ENCODE peak calls at places on chromosomes 7 and 10, in four cellular contexts. One of them, this sample, is unnamed.

GRCh38 chr7:4739528-4739992 is 35.9 kb upstream of the AP5Z1 start:
- DNase-seq in transverse colon: no peak
- DNase-seq in HepG2: peak
- DNase-seq in sigmoid colon: no peak
- DNase-seq in this sample: no peak

GRCh38 chr7:158603773-158604755 is 16.4 kb upstream of the PTPRN2 start:
- DNase-seq in transverse colon: no peak
- DNase-seq in HepG2: no peak
- DNase-seq in sigmoid colon: no peak
- DNase-seq in this sample: peak

GRCh38 chr10:33162248-33162575 is 172.3 kb downstream of the NRP1 start:
- DNase-seq in transverse colon: no peak
- DNase-seq in HepG2: peak
- DNase-seq in sigmoid colon: no peak
- DNase-seq in this sample: no peak

GRCh38 chr7:158863611-158864506 is 7.5 kb downstream of the DYNC2I1 start:
- DNase-seq in transverse colon: peak
- DNase-seq in HepG2: peak
- DNase-seq in sigmoid colon: peak
- DNase-seq in this sample: peak

GRCh38 chr7:100483728-100484635 is at the start of gene NYAP1:
- DNase-seq in transverse colon: peak
- DNase-seq in HepG2: no peak
- DNase-seq in sigmoid colon: no peak
- DNase-seq in this sample: peak

GRCh38 chr7:80057503-80057902 is 77.1 kb upstream of the GNAI1 start:
- DNase-seq in transverse colon: no peak
- DNase-seq in HepG2: peak
- DNase-seq in sigmoid colon: no peak
- DNase-seq in this sample: no peak

GRCh38 chr10:91249700-91250099 is 29.2 kb downstream of the PCGF5 start:
- DNase-seq in transverse colon: no peak
- DNase-seq in HepG2: no peak
- DNase-seq in sigmoid colon: no peak
- DNase-seq in this sample: no peak

GRCh38 chr10:34723746-34724145 is 91.3 kb downstream of the PARD3 start:
- DNase-seq in transverse colon: peak
- DNase-seq in HepG2: peak
- DNase-seq in sigmoid colon: no peak
- DNase-seq in this sample: peak

GRCh38 chr7:100888988-100889760 is at the start of gene UFSP1:
- DNase-seq in transverse colon: no peak
- DNase-seq in HepG2: no peak
- DNase-seq in sigmoid colon: peak
- DNase-seq in this sample: no peak

GRCh38 chr7:2670720-2671391 is 17.1 kb upstream of the AMZ1 start:
- DNase-seq in transverse colon: peak
- DNase-seq in HepG2: peak
- DNase-seq in sigmoid colon: peak
- DNase-seq in this sample: peak

GRCh38 chr10:60135020-60135419 is 228.7 kb upstream of the CCDC6 start:
- DNase-seq in transverse colon: no peak
- DNase-seq in HepG2: no peak
- DNase-seq in sigmoid colon: no peak
- DNase-seq in this sample: no peak

GRCh38 chr10:269440-270074 is 134.3 kb downstream of the ZMYND11 start:
- DNase-seq in transverse colon: no peak
- DNase-seq in HepG2: no peak
- DNase-seq in sigmoid colon: no peak
- DNase-seq in this sample: no peak

GRCh38 chr7:3916146-3916545 is 615.1 kb downstream of the SDK1 start:
- DNase-seq in transverse colon: no peak
- DNase-seq in HepG2: peak
- DNase-seq in sigmoid colon: no peak
- DNase-seq in this sample: no peak

GRCh38 chr10:91188889-91189288 is 31.6 kb upstream of the PCGF5 start:
- DNase-seq in transverse colon: no peak
- DNase-seq in HepG2: no peak
- DNase-seq in sigmoid colon: no peak
- DNase-seq in this sample: no peak

GRCh38 chr7:47413526-47414341 is 168.2 kb downstream of the TNS3 start:
- DNase-seq in transverse colon: no peak
- DNase-seq in HepG2: no peak
- DNase-seq in sigmoid colon: peak
- DNase-seq in this sample: no peak

GRCh38 chr7:54559401-54559800 is 17.2 kb downstream of the VSTM2A start:
- DNase-seq in transverse colon: no peak
- DNase-seq in HepG2: no peak
- DNase-seq in sigmoid colon: no peak
- DNase-seq in this sample: no peak

GRCh38 chr7:36765605-36766004 is 41.3 kb upstream of the AOAH start:
- DNase-seq in transverse colon: no peak
- DNase-seq in HepG2: no peak
- DNase-seq in sigmoid colon: no peak
- DNase-seq in this sample: no peak

GRCh38 chr7:146956853-146957252 is 840.3 kb downstream of the CNTNAP2 start:
- DNase-seq in transverse colon: no peak
- DNase-seq in HepG2: no peak
- DNase-seq in sigmoid colon: no peak
- DNase-seq in this sample: no peak

GRCh38 chr10:13712799-13713581 is 126.2 kb downstream of the PRPF18 start:
- DNase-seq in transverse colon: peak
- DNase-seq in HepG2: no peak
- DNase-seq in sigmoid colon: peak
- DNase-seq in this sample: no peak

GRCh38 chr10:61175331-61175730 is 231.3 kb upstream of the RHOBTB1 start:
- DNase-seq in transverse colon: no peak
- DNase-seq in HepG2: no peak
- DNase-seq in sigmoid colon: no peak
- DNase-seq in this sample: no peak

GRCh38 chr7:13109201-13109600 is 421.8 kb downstream of the ARL4A start:
- DNase-seq in transverse colon: no peak
- DNase-seq in HepG2: no peak
- DNase-seq in sigmoid colon: no peak
- DNase-seq in this sample: no peak

GRCh38 chr10:112390125-112390703 is 16.3 kb downstream of the ACSL5 start:
- DNase-seq in transverse colon: no peak
- DNase-seq in HepG2: no peak
- DNase-seq in sigmoid colon: no peak
- DNase-seq in this sample: no peak

GRCh38 chr7:135962802-135963201 is 14.4 kb downstream of the MTPN start:
- DNase-seq in transverse colon: no peak
- DNase-seq in HepG2: peak
- DNase-seq in sigmoid colon: no peak
- DNase-seq in this sample: no peak

GRCh38 chr7:7148799-7149481 is 33.4 kb upstream of the C1GALT1 start:
- DNase-seq in transverse colon: no peak
- DNase-seq in HepG2: peak
- DNase-seq in sigmoid colon: no peak
- DNase-seq in this sample: peak

GRCh38 chr10:49397036-49397999 is 1.4 kb upstream of the DRGX start:
- DNase-seq in transverse colon: no peak
- DNase-seq in HepG2: no peak
- DNase-seq in sigmoid colon: no peak
- DNase-seq in this sample: no peak

GRCh38 chr7:1800876-1801275 is 130.8 kb downstream of the ELFN1 start:
- DNase-seq in transverse colon: no peak
- DNase-seq in HepG2: no peak
- DNase-seq in sigmoid colon: peak
- DNase-seq in this sample: no peak

GRCh38 chr10:69333205-69333604 is 54.9 kb downstream of the HK1 start:
- DNase-seq in transverse colon: no peak
- DNase-seq in HepG2: no peak
- DNase-seq in sigmoid colon: peak
- DNase-seq in this sample: peak

GRCh38 chr7:117673367-117673766 is 193.5 kb downstream of the CFTR start:
- DNase-seq in transverse colon: peak
- DNase-seq in HepG2: no peak
- DNase-seq in sigmoid colon: no peak
- DNase-seq in this sample: peak

GRCh38 chr7:107387077-107387476 is 82.8 kb upstream of the GPR22 start:
- DNase-seq in transverse colon: no peak
- DNase-seq in HepG2: no peak
- DNase-seq in sigmoid colon: no peak
- DNase-seq in this sample: peak

GRCh38 chr7:43700059-43700501 is 29.2 kb downstream of the COA1 start:
- DNase-seq in transverse colon: no peak
- DNase-seq in HepG2: peak
- DNase-seq in sigmoid colon: no peak
- DNase-seq in this sample: no peak

GRCh38 chr7:51162724-51163329 is 153.8 kb downstream of the COBL start:
- DNase-seq in transverse colon: peak
- DNase-seq in HepG2: peak
- DNase-seq in sigmoid colon: peak
- DNase-seq in this sample: peak

GRCh38 chr10:3106908-3107425 is 39.6 kb downstream of the PFKP start:
- DNase-seq in transverse colon: no peak
- DNase-seq in HepG2: no peak
- DNase-seq in sigmoid colon: no peak
- DNase-seq in this sample: no peak

GRCh38 chr10:3108575-3109105 is 41.3 kb downstream of the PFKP start:
- DNase-seq in transverse colon: no peak
- DNase-seq in HepG2: no peak
- DNase-seq in sigmoid colon: no peak
- DNase-seq in this sample: no peak

GRCh38 chr10:3105905-3106304 is 38.6 kb downstream of the PFKP start:
- DNase-seq in transverse colon: no peak
- DNase-seq in HepG2: no peak
- DNase-seq in sigmoid colon: no peak
- DNase-seq in this sample: peak

GRCh38 chr10:3108033-3108432 is 40.7 kb downstream of the PFKP start:
- DNase-seq in transverse colon: no peak
- DNase-seq in HepG2: no peak
- DNase-seq in sigmoid colon: no peak
- DNase-seq in this sample: no peak

DNA sequence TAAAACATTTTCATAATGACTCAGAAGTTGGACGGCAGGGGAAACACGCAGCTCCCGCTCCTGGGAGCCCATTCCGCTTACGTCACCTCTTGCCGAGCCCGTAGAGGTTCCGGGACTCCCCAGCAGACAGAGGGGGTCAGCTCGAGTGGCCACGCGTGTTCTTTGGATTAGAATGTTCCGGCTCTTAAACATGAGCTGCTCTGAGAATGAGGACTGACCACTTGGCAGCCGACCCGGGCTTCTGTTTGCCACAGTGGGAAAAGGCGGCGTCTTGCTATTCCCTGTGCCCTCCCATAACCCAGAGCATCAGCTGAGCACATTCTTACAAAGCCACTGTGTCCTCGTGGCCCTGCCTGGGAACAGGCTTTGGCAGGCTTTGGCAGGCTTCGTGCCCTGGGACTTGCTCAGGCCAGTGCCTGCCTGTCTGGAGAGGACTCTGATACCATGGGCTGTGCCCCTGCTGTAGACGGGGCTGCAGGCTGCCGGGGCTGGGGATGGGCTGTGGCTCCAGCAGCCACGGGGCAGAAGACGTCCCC is 40.1 kb downstream of the PFKP start:
- DNase-seq in transverse colon: peak
- DNase-seq in HepG2: no peak
- DNase-seq in sigmoid colon: peak
- DNase-seq in this sample: peak
- TF ChIP-seq EP300 in transverse colon: no peak
- TF ChIP-seq EP300 in HepG2: no peak
- TF ChIP-seq EP300 in sigmoid colon: peak
- TF ChIP-seq EP300 in this sample: peak

DNA sequence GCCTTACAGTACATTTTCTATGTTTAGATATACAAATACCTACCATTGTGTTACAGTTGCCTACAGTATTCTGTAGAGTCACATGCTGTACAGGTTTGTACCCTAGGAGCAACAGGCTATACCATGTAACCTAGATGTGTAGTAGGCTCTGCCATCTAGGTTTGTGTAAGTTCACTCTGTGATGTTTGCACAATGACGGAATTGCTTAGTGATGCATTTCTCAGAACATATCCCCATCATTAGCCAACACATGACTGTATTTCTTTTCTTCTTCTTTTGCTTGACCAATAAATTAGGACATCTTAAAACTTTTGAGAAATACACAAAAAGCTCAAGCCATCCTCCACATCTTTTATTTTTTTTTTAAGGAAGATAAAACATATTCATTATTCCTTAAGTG is 5.5 kb upstream of the PFKFB3 start:
- DNase-seq in transverse colon: no peak
- DNase-seq in HepG2: no peak
- DNase-seq in sigmoid colon: no peak
- DNase-seq in this sample: no peak
- TF ChIP-seq POLR2AphosphoS5 in transverse colon: no peak
- TF ChIP-seq POLR2AphosphoS5 in HepG2: no peak
- TF ChIP-seq POLR2AphosphoS5 in sigmoid colon: peak
- TF ChIP-seq POLR2AphosphoS5 in this sample: peak

GRCh38 chr10:3425713-3426112 is 253.1 kb upstream of the PITRM1 start:
- DNase-seq in transverse colon: no peak
- DNase-seq in HepG2: no peak
- DNase-seq in sigmoid colon: no peak
- DNase-seq in this sample: no peak

GRCh38 chr10:3425261-3425660 is 252.7 kb upstream of the PITRM1 start:
- DNase-seq in transverse colon: no peak
- DNase-seq in HepG2: no peak
- DNase-seq in sigmoid colon: no peak
- DNase-seq in this sample: no peak

GRCh38 chr10:3426190-3426845 is 253.7 kb upstream of the PITRM1 start:
- DNase-seq in transverse colon: peak
- DNase-seq in HepG2: peak
- DNase-seq in sigmoid colon: no peak
- DNase-seq in this sample: no peak

GRCh38 chr10:3427846-3428442 is 255.4 kb upstream of the PITRM1 start:
- DNase-seq in transverse colon: no peak
- DNase-seq in HepG2: no peak
- DNase-seq in sigmoid colon: no peak
- DNase-seq in this sample: no peak

DNA sequence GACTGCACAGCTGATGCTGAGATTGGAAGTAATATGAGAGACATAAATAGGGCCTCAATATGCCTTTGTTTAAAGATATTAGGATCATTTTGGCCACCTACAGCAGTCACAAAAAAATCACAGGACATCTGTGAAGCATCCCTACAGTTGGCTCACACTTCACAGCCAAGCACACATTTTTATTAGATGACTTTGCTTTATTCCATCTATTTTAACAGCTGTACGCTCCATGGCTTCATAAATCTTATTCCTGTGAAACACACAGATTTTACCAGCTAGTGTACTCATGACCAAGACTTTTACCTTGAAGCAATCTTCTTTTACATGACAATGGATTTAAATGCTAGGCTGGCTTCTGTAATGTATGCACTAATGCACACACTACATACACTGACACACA is 254.7 kb upstream of the PITRM1 start:
- DNase-seq in transverse colon: no peak
- DNase-seq in HepG2: no peak
- DNase-seq in sigmoid colon: no peak
- DNase-seq in this sample: no peak
- TF ChIP-seq EP300 in transverse colon: no peak
- TF ChIP-seq EP300 in HepG2: no peak
- TF ChIP-seq EP300 in sigmoid colon: no peak
- TF ChIP-seq EP300 in this sample: no peak

GRCh38 chr10:88949051-88949450 is 3.5 kb downstream of the ACTA2 start:
- DNase-seq in transverse colon: no peak
- DNase-seq in HepG2: no peak
- DNase-seq in sigmoid colon: no peak
- DNase-seq in this sample: no peak
- TF ChIP-seq POLR2AphosphoS5 in transverse colon: no peak
- TF ChIP-seq POLR2AphosphoS5 in HepG2: no peak
- TF ChIP-seq POLR2AphosphoS5 in sigmoid colon: peak
- TF ChIP-seq POLR2AphosphoS5 in this sample: no peak

This sample was measured in upper lobe of left lung.